ENCODE peak calls at places on chromosomes 16 and 17, in six cellular contexts. U is fibroblast of lung, Y is right atrium auricular region, J is kidney, T is lung, V is tibial artery. P is an unnamed sample. For H3K4me1, the result is how much of the 10 kb centered on the place peaks cover.

GRCh38 chr17:1834378-1835149 is 4.8 kb downstream of the RPA1 start:
- DNase-seq in U (no peak), Y (no peak), J (no peak), T (no peak), V (no peak), P (no peak)

GRCh38 chr17:74213897-74214386 is 571 bp downstream of the TTYH2 start:
- DNase-seq in U (no peak), Y (no peak), J (no peak), T (no peak), V (peak), P (peak)

GRCh38 chr16:80718480-80719220 is 85.7 kb downstream of the CDYL2 start:
- DNase-seq in U (peak), Y (no peak), J (peak), T (no peak), V (no peak), P (no peak)

GRCh38 chr16:88463411-88463810 is 10.3 kb downstream of the ZFPM1 start:
- DNase-seq in U (no peak), Y (no peak), J (no peak), T (no peak), V (no peak), P (no peak)

GRCh38 chr16:56547120-56547948 is 17.5 kb upstream of the MT4 start:
- DNase-seq in U (peak), Y (no peak), J (no peak), T (no peak), V (no peak), P (no peak)

GRCh38 chr17:77424585-77425344 is 284.0 kb downstream of the SEC14L1 start:
- DNase-seq in U (peak), Y (peak), J (peak), T (peak), V (peak), P (peak)

GRCh38 chr16:65064131-65064530 is 57.7 kb downstream of the CDH11 start:
- DNase-seq in U (no peak), Y (no peak), J (no peak), T (no peak), V (no peak), P (no peak)

GRCh38 chr17:1730345-1731193 is 6.1 kb downstream of the WDR81 start:
- DNase-seq in U (peak), Y (peak), J (peak), T (peak), V (peak), P (peak)

GRCh38 chr16:27362570-27363245 is 39.3 kb upstream of the IL21R start:
- DNase-seq in U (no peak), Y (no peak), J (no peak), T (no peak), V (no peak), P (no peak)

GRCh38 chr16:75957870-75958269 is 231.6 kb upstream of the CPHXL start:
- DNase-seq in U (no peak), Y (no peak), J (no peak), T (no peak), V (no peak), P (no peak)

GRCh38 chr17:81680150-81680549 is 3.4 kb downstream of the ARL16 start:
- DNase-seq in U (no peak), Y (no peak), J (no peak), T (no peak), V (no peak), P (no peak)

GRCh38 chr17:16444258-16444886 is 29.0 kb downstream of the TRPV2 start:
- DNase-seq in U (peak), Y (no peak), J (no peak), T (no peak), V (no peak), P (no peak)

GRCh38 chr17:77208217-77208808 is 67.5 kb downstream of the SEC14L1 start:
- DNase-seq in U (peak), Y (peak), J (no peak), T (no peak), V (peak), P (peak)

GRCh38 chr16:16175296-16175695 is 48.0 kb downstream of the ABCC6 start:
- DNase-seq in U (no peak), Y (no peak), J (no peak), T (no peak), V (no peak), P (no peak)

GRCh38 chr17:67711916-67712315 is 5.8 kb upstream of the NOL11 start:
- DNase-seq in U (no peak), Y (no peak), J (no peak), T (no peak), V (no peak), P (no peak)

GRCh38 chr17:74686761-74687160 is 26.0 kb downstream of the CD300LF start:
- DNase-seq in U (no peak), Y (no peak), J (no peak), T (no peak), V (no peak), P (no peak)

GRCh38 chr17:726331-726919 is 6.0 kb upstream of the TLCD3A start:
- DNase-seq in U (no peak), Y (no peak), J (peak), T (no peak), V (no peak), P (no peak)

GRCh38 chr17:57420674-57421392 is 164.5 kb downstream of the MSI2 start:
- DNase-seq in U (no peak), Y (no peak), J (no peak), T (no peak), V (no peak), P (peak)

GRCh38 chr16:66705790-66706505 is 9.4 kb upstream of the CMTM4 start:
- DNase-seq in U (peak), Y (no peak), J (peak), T (peak), V (peak), P (peak)

GRCh38 chr16:73414636-73415035 is 366.7 kb upstream of the ZFHX3 start:
- DNase-seq in U (no peak), Y (no peak), J (no peak), T (no peak), V (no peak), P (no peak)

GRCh38 chr16:67993207-67994036 is 5.9 kb downstream of the DPEP2 start:
- DNase-seq in U (peak), Y (peak), J (peak), T (peak), V (peak), P (peak)

GRCh38 chr17:79019631-79020584 is 4.1 kb upstream of the C1QTNF1 start:
- DNase-seq in U (peak), Y (peak), J (peak), T (no peak), V (peak), P (peak)

GRCh38 chr17:79778504-79779087 is 648 bp downstream of the CBX2 start:
- DNase-seq in U (no peak), Y (no peak), J (peak), T (no peak), V (no peak), P (no peak)

GRCh38 chr16:55264949-55265348 is 59.1 kb upstream of the IRX6 start:
- DNase-seq in U (no peak), Y (no peak), J (no peak), T (peak), V (no peak), P (no peak)

GRCh38 chr17:40340880-40341807 is 23.4 kb downstream of the GJD3 start:
- DNase-seq in U (peak), Y (peak), J (peak), T (peak), V (peak), P (peak)

GRCh38 chr17:16302856-16303255 is 50.4 kb downstream of the CENPV start:
- DNase-seq in U (no peak), Y (no peak), J (no peak), T (no peak), V (no peak), P (no peak)

GRCh38 chr17:33927732-33928133 is 327.4 kb upstream of the CCL2 start:
- DNase-seq in U (peak), Y (no peak), J (no peak), T (no peak), V (no peak), P (no peak)

DNA sequence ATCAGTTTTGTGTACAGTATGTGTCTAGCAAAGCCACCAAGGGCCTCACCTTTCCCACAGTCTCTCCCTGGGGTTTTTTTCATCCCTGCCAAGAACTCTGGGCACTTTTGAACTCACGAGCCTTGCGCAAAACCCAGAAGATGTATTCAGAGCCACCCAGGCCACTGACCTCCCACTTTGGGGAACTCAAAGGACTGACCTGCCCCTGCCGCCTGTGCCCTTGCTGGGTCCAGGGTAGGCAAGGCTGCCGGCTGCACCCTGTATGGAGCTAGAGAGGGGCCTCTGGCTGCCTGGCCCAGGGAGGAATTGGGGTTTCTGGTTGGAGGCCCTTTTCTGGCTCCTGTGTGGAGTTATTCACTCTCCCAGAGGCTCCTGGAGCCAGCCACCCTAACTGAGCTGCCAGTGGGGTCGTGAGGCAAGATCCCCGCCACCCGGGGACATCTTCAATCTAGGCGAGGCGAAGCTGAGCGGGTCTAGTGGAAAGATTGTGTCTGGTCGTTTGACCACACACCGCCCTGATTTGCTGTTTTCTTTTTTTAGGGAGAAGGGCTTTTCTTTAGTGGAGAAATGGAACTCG is 1.9 kb downstream of the CDK5R1 start:
- DNase-seq in U (no peak), Y (no peak), J (no peak), T (no peak), V (no peak), P (no peak)
- H3K4me3 ChIP-seq in U (no peak), Y (no peak), J (no peak), T (no peak), V (no peak), P (no peak)

GRCh38 chr16:69064789-69065313 is 40.6 kb upstream of the HAS3 start:
- DNase-seq in U (no peak), Y (no peak), J (no peak), T (no peak), V (no peak), P (no peak)
- H3K4me1 ChIP-seq in U (under half), Y (under half), J (under half), T (under half), V (under half), P (under half)

DNA sequence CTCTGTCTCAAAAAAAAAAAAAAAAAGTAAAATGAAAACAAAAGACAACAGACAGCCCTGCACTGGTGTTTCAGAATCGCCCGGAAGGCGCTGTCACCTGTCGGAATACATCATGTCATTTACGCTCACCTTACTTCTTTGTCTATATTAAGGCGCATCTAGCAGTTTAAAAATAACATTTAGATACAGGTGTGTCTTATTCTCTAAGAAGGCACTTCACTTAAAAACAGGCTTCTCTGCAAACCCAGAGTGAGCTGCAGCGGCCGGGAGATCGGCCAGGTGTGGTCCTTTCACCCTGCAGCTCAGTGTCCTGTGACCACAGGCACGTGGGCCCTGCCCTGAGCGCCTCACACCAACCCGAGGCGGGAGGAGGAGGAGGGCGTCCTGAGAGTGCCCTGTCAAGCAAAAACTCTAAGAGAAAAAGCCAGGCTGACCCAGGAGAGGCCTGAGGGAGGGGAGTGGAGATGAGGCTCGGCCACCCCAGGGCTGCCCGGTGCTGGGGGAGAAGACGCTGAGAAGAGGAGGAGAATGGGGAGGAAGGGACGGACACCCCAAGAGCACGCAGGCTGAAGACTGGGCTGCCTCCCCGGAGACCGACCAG is 3.3 kb upstream of the LMF1 start:
- DNase-seq in U (no peak), Y (no peak), J (peak), T (no peak), V (no peak), P (no peak)
- H3K4me3 ChIP-seq in U (no peak), Y (no peak), J (no peak), T (no peak), V (no peak), P (no peak)

GRCh38 chr16:5030251-5030870 is 3.4 kb downstream of the NAGPA start:
- DNase-seq in U (no peak), Y (no peak), J (peak), T (no peak), V (no peak), P (no peak)
- H3K4me1 ChIP-seq in U (under half), Y (under half), J (under half), T (under half), V (under half), P (under half)

P was measured in uterus.